ENCODE peak calls at places on chromosomes 11 and 22, in seven cellular contexts. K, J, C, L, D, V and W are unnamed samples.

GRCh38 chr11:129652828-129653227 is 162.8 kb upstream of the TMEM45B start:
- DNase-seq in K (no peak), J (peak), C (no peak), L (no peak), D (peak), V (no peak), W (no peak)

GRCh38 chr11:8180469-8180868 is 11.6 kb upstream of the RIC3 start:
- DNase-seq in K (no peak), J (no peak), C (no peak), L (no peak), D (no peak), V (no peak), W (no peak)

GRCh38 chr11:134878785-134879184 is 466.7 kb upstream of the B3GAT1 start:
- DNase-seq in K (no peak), J (no peak), C (no peak), L (no peak), D (no peak), V (no peak), W (no peak)

GRCh38 chr22:46085831-46086576 is 64.3 kb upstream of the PPARA start:
- DNase-seq in K (no peak), J (no peak), C (peak), L (no peak), D (peak), V (peak), W (peak)

GRCh38 chr11:32374261-32374711 is 61.1 kb downstream of the WT1 start:
- DNase-seq in K (peak), J (no peak), C (no peak), L (peak), D (peak), V (peak), W (no peak)

GRCh38 chr22:31628969-31629723 is 32.9 kb downstream of the PISD start:
- DNase-seq in K (no peak), J (no peak), C (no peak), L (no peak), D (no peak), V (no peak), W (no peak)

GRCh38 chr11:19539861-19540260 is 172.8 kb upstream of the NAV2 start:
- DNase-seq in K (no peak), J (no peak), C (no peak), L (peak), D (no peak), V (no peak), W (no peak)

GRCh38 chr11:2257023-2257700 is 13.2 kb downstream of the ASCL2 start:
- DNase-seq in K (no peak), J (no peak), C (peak), L (no peak), D (no peak), V (peak), W (no peak)

GRCh38 chr11:128210148-128210940 is 377.0 kb downstream of the ETS1 start:
- DNase-seq in K (no peak), J (peak), C (peak), L (no peak), D (peak), V (no peak), W (no peak)

GRCh38 chr22:31846161-31847115 is 92.6 kb downstream of the DEPDC5 start:
- DNase-seq in K (no peak), J (peak), C (no peak), L (no peak), D (peak), V (no peak), W (no peak)

GRCh38 chr11:35464308-35464707 is 45.0 kb upstream of the SLC1A2 start:
- DNase-seq in K (no peak), J (no peak), C (no peak), L (peak), D (no peak), V (no peak), W (no peak)

GRCh38 chr11:20566591-20567434 is 32.6 kb upstream of the SLC6A5 start:
- DNase-seq in K (no peak), J (no peak), C (no peak), L (peak), D (no peak), V (no peak), W (no peak)

GRCh38 chr11:36057372-36058045 is 113.6 kb downstream of the LDLRAD3 start:
- DNase-seq in K (no peak), J (peak), C (no peak), L (no peak), D (no peak), V (peak), W (peak)

GRCh38 chr11:102763440-102763839 is 17.0 kb downstream of the MMP10 start:
- DNase-seq in K (no peak), J (no peak), C (no peak), L (no peak), D (no peak), V (no peak), W (no peak)

GRCh38 chr11:96578379-96578778 is 188.6 kb downstream of the JRKL start:
- DNase-seq in K (no peak), J (no peak), C (no peak), L (no peak), D (no peak), V (no peak), W (no peak)

GRCh38 chr11:70703141-70704052 is 305.1 kb downstream of the CTTN start:
- DNase-seq in K (no peak), J (no peak), C (no peak), L (no peak), D (no peak), V (no peak), W (no peak)

GRCh38 chr22:30221121-30221992 is 25.2 kb downstream of the LIF start:
- DNase-seq in K (no peak), J (no peak), C (no peak), L (no peak), D (no peak), V (no peak), W (no peak)

GRCh38 chr22:24188705-24189248 is 7.5 kb downstream of the SUSD2 start:
- DNase-seq in K (no peak), J (no peak), C (no peak), L (no peak), D (no peak), V (peak), W (peak)

GRCh38 chr11:34492806-34493414 is 20.7 kb downstream of the ELF5 start:
- DNase-seq in K (peak), J (peak), C (no peak), L (peak), D (peak), V (peak), W (no peak)

GRCh38 chr11:64298966-64299846 is 952 bp upstream of the CATSPERZ start:
- DNase-seq in K (no peak), J (no peak), C (no peak), L (no peak), D (no peak), V (peak), W (peak)

GRCh38 chr11:73801136-73801535 is 13.5 kb downstream of the MRPL48 start:
- DNase-seq in K (no peak), J (no peak), C (no peak), L (no peak), D (no peak), V (no peak), W (no peak)

GRCh38 chr11:76604652-76605241 is 65.8 kb downstream of the LRRC32 start:
- DNase-seq in K (no peak), J (peak), C (no peak), L (no peak), D (no peak), V (peak), W (peak)

GRCh38 chr22:27715078-27715477 is 86.5 kb downstream of the MN1 start:
- DNase-seq in K (no peak), J (no peak), C (no peak), L (no peak), D (no peak), V (no peak), W (no peak)

GRCh38 chr11:72673943-72674828 is at the start of gene PDE2A:
- DNase-seq in K (no peak), J (no peak), C (no peak), L (peak), D (no peak), V (no peak), W (no peak)

GRCh38 chr22:31945971-31946680 is 1.8 kb downstream of the YWHAH start:
- DNase-seq in K (no peak), J (no peak), C (no peak), L (peak), D (no peak), V (no peak), W (no peak)

GRCh38 chr22:22099833-22100812 is 117.5 kb upstream of the TOP3B start:
- DNase-seq in K (no peak), J (no peak), C (no peak), L (peak), D (no peak), V (no peak), W (no peak)

GRCh38 chr22:44033689-44034088 is 9.6 kb downstream of the PARVB start:
- DNase-seq in K (no peak), J (no peak), C (no peak), L (no peak), D (no peak), V (no peak), W (no peak)

GRCh38 chr11:102046841-102047240 is 396 bp upstream of the CFAP300 start:
- DNase-seq in K (no peak), J (no peak), C (no peak), L (no peak), D (no peak), V (no peak), W (no peak)

GRCh38 chr22:40022536-40023225 is 27.9 kb downstream of the FAM83F start:
- DNase-seq in K (no peak), J (no peak), C (peak), L (no peak), D (no peak), V (no peak), W (no peak)

GRCh38 chr22:48491451-48491941 is 1336.2 kb downstream of the BRD1 start:
- DNase-seq in K (no peak), J (no peak), C (no peak), L (no peak), D (peak), V (no peak), W (peak)

GRCh38 chr11:27022659-27023251 is 17.9 kb upstream of the BBOX1 start:
- DNase-seq in K (no peak), J (no peak), C (no peak), L (no peak), D (no peak), V (no peak), W (no peak)

GRCh38 chr22:36860821-36861659 is at the start of gene NCF4:
- DNase-seq in K (peak), J (no peak), C (peak), L (no peak), D (no peak), V (no peak), W (peak)

GRCh38 chr11:104541706-104542105 is 356.6 kb downstream of the CASP12 start:
- DNase-seq in K (no peak), J (no peak), C (no peak), L (no peak), D (no peak), V (no peak), W (no peak)

GRCh38 chr11:127451852-127452251 is 451.3 kb upstream of the KIRREL3 start:
- DNase-seq in K (no peak), J (no peak), C (no peak), L (no peak), D (no peak), V (peak), W (peak)